ENCODE peak calls at places on chromosomes 6 and 20, in seven cellular contexts. O is GM23338, W is HCT116, Q is GM12878, P is A549, A is SK-N-SH, L is HL-60. S is an unnamed sample.

GRCh38 chr6:111591370-111591900 is 14.2 kb downstream of the TRAF3IP2 start:
- DNase-seq in O (no peak), W (peak; percentile 92), Q (no peak), P (peak; percentile 76), A (peak; percentile 74), L (peak; percentile 26), S (peak; percentile 98)

GRCh38 chr6:105740946-105741605 is 338.2 kb upstream of the PREP start:
- DNase-seq in O (no peak), W (no peak), Q (no peak), P (no peak), A (no peak), L (no peak), S (no peak)

GRCh38 chr6:9236443-9236842 is 801.1 kb upstream of the SLC35B3 start:
- DNase-seq in O (no peak), W (no peak), Q (no peak), P (no peak), A (no peak), L (no peak), S (no peak)

GRCh38 chr6:43516367-43516696 is 394 bp downstream of the YIPF3 start:
- DNase-seq in O (no peak), W (no peak), Q (no peak), P (no peak), A (no peak), L (no peak), S (no peak)

GRCh38 chr6:104396077-104396476 is 463.6 kb downstream of the HACE1 start:
- DNase-seq in O (no peak), W (no peak), Q (no peak), P (no peak), A (no peak), L (peak; percentile 10), S (no peak)

GRCh38 chr6:22099241-22099640 is 197.6 kb downstream of the PRL start:
- DNase-seq in O (no peak), W (no peak), Q (no peak), P (no peak), A (no peak), L (no peak), S (no peak)

GRCh38 chr6:3698021-3698420 is 53.5 kb downstream of the PXDC1 start:
- DNase-seq in O (no peak), W (no peak), Q (no peak), P (no peak), A (no peak), L (no peak), S (no peak)

GRCh38 chr6:73566954-73567591 is 46.2 kb upstream of the EEF1A1 start:
- DNase-seq in O (peak; percentile 37), W (peak; percentile 75), Q (no peak), P (peak; percentile 74), A (no peak), L (peak; percentile 70), S (no peak)

GRCh38 chr6:16759646-16760535 is 1.4 kb downstream of the ATXN1 start:
- DNase-seq in O (peak; percentile 78), W (no peak), Q (no peak), P (peak; percentile 43), A (peak; percentile 85), L (no peak), S (no peak)

GRCh38 chr6:15953152-15953880 is 175.6 kb upstream of the MYLIP start:
- DNase-seq in O (peak; percentile 21), W (no peak), Q (no peak), P (no peak), A (no peak), L (no peak), S (no peak)

GRCh38 chr6:13614126-13614925 is 809 bp upstream of the NOL7 start:
- DNase-seq in O (peak; percentile 62), W (no peak), Q (no peak), P (peak; percentile 23), A (peak; percentile 73), L (no peak), S (no peak)

GRCh38 chr6:72250664-72251063 is 364.3 kb downstream of the RIMS1 start:
- DNase-seq in O (no peak), W (no peak), Q (no peak), P (no peak), A (no peak), L (no peak), S (no peak)

GRCh38 chr6:88520445-88520844 is 354.3 kb upstream of the CNR1 start:
- DNase-seq in O (no peak), W (no peak), Q (no peak), P (no peak), A (peak; percentile 9), L (no peak), S (no peak)

GRCh38 chr20:14331671-14332070 is 5.7 kb downstream of the FLRT3 start:
- DNase-seq in O (no peak), W (no peak), Q (no peak), P (no peak), A (no peak), L (no peak), S (no peak)

GRCh38 chr6:79719248-79719975 is 88.3 kb downstream of the SH3BGRL2 start:
- DNase-seq in O (no peak), W (no peak), Q (no peak), P (no peak), A (no peak), L (no peak), S (no peak)

GRCh38 chr6:84811351-84811750 is 47.0 kb upstream of the TBX18 start:
- DNase-seq in O (no peak), W (no peak), Q (no peak), P (no peak), A (no peak), L (no peak), S (no peak)

GRCh38 chr20:48923149-48923718 is 1.7 kb downstream of the ARFGEF2 start:
- DNase-seq in O (no peak), W (no peak), Q (no peak), P (no peak), A (no peak), L (no peak), S (no peak)

GRCh38 chr6:48814957-48815356 is 648.1 kb downstream of the MMUT start:
- DNase-seq in O (no peak), W (no peak), Q (no peak), P (no peak), A (no peak), L (no peak), S (no peak)

GRCh38 chr20:62461157-62461556 is 14.6 kb downstream of the GATA5 start:
- DNase-seq in O (no peak), W (no peak), Q (no peak), P (no peak), A (no peak), L (no peak), S (no peak)

GRCh38 chr6:15539722-15540270 is 123.0 kb downstream of the DTNBP1 start:
- DNase-seq in O (no peak), W (no peak), Q (no peak), P (no peak), A (no peak), L (peak; percentile 28), S (no peak)

GRCh38 chr6:32181890-32182529 is 2.0 kb downstream of the AGER start:
- DNase-seq in O (no peak), W (no peak), Q (no peak), P (no peak), A (no peak), L (no peak), S (no peak)

GRCh38 chr6:33577718-33578117 is 2.4 kb downstream of the BAK1 start:
- DNase-seq in O (no peak), W (no peak), Q (no peak), P (no peak), A (no peak), L (no peak), S (no peak)

GRCh38 chr6:33581186-33581585 is 1.1 kb upstream of the BAK1 start:
- DNase-seq in O (no peak), W (no peak), Q (no peak), P (no peak), A (no peak), L (no peak), S (no peak)

GRCh38 chr6:33578164-33578563 is 1.9 kb downstream of the BAK1 start:
- DNase-seq in O (no peak), W (no peak), Q (no peak), P (no peak), A (no peak), L (no peak), S (no peak)

GRCh38 chr6:33578588-33579011 is 1.5 kb downstream of the BAK1 start:
- DNase-seq in O (no peak), W (no peak), Q (no peak), P (no peak), A (no peak), L (no peak), S (no peak)

GRCh38 chr6:33579828-33580714 is at the start of gene BAK1:
- DNase-seq in O (peak; percentile 94), W (peak; percentile 83), Q (peak; percentile 56), P (peak; percentile 93), A (peak; percentile 97), L (peak; percentile 84), S (no peak)
- TF ChIP-seq CTCF in O (peak; percentile 24), W (peak; percentile 33), Q (peak; percentile 57), P (peak; percentile 31), A (peak; percentile 52), L (peak; percentile 39), S (peak; percentile 78)

GRCh38 chr6:133132092-133132491 is 109.1 kb upstream of the EYA4 start:
- DNase-seq in O (no peak), W (no peak), Q (no peak), P (no peak), A (peak; percentile 28), L (no peak), S (no peak)
- H3K27ac ChIP-seq in O (no peak overlapping the region), W (peak overlapping the region; percentile 47), Q (no peak overlapping the region), P (peak overlapping the region; percentile 73), A (no peak overlapping the region), L (no peak overlapping the region), S (no peak overlapping the region)

GRCh38 chr6:37077459-37078296 is 72.2 kb downstream of the FGD2 start:
- DNase-seq in O (peak; percentile 87), W (no peak), Q (no peak), P (no peak), A (peak; percentile 94), L (no peak), S (no peak)

GRCh38 chr6:37078814-37079213 is 73.4 kb downstream of the FGD2 start:
- DNase-seq in O (no peak), W (no peak), Q (no peak), P (no peak), A (no peak), L (no peak), S (no peak)

GRCh38 chr6:37072526-37072925 is 67.1 kb downstream of the FGD2 start:
- DNase-seq in O (peak; percentile 53), W (no peak), Q (no peak), P (no peak), A (no peak), L (no peak), S (no peak)

GRCh38 chr6:37069639-37070038 is 64.2 kb downstream of the FGD2 start:
- DNase-seq in O (no peak), W (no peak), Q (no peak), P (no peak), A (no peak), L (no peak), S (no peak)

GRCh38 chr6:37074053-37074827 is 68.8 kb downstream of the FGD2 start:
- DNase-seq in O (no peak), W (no peak), Q (no peak), P (no peak), A (no peak), L (no peak), S (no peak)
- TF ChIP-seq REST in O (no peak), W (no peak), Q (no peak), P (no peak), A (no peak), L (no peak), S (no peak)

GRCh38 chr6:41895300-41896233 is at the start of gene USP49:
- DNase-seq in O (peak; percentile 98), W (peak; percentile 45), Q (peak; percentile 65), P (peak; percentile 67), A (peak; percentile 97), L (peak; percentile 77), S (no peak)
- TF ChIP-seq CTCF in O (no peak), W (no peak), Q (no peak), P (no peak), A (no peak), L (no peak), S (no peak)